ENCODE peak calls at places on chromosomes 3 and 15, in seven cellular contexts. H, I, K, R, N, Z and Q are unnamed samples.
A peak's percentile ranks its signal among the peaks of the same experiment; 100 is the strongest.

GRCh38 chr15:64619880-64620839 is 155.2 kb downstream of the RBPMS2 start:
- DNase-seq in H (peak; percentile 78), I (no peak), K (no peak), R (no peak), N (no peak), Z (peak; percentile 25), Q (no peak)

GRCh38 chr3:12975748-12976522 is 97.3 kb downstream of the IQSEC1 start:
- DNase-seq in H (no peak), I (peak; percentile 9), K (no peak), R (no peak), N (no peak), Z (no peak), Q (no peak)

GRCh38 chr15:33279613-33280205 is 31.1 kb upstream of the RYR3 start:
- DNase-seq in H (peak; percentile 53), I (no peak), K (no peak), R (no peak), N (no peak), Z (peak; percentile 63), Q (peak; percentile 26)

GRCh38 chr15:24621630-24622215 is 53.9 kb upstream of the NPAP1 start:
- DNase-seq in H (no peak), I (no peak), K (no peak), R (no peak), N (no peak), Z (no peak), Q (no peak)

GRCh38 chr3:182404031-182404430 is 389.3 kb upstream of the ATP11B start:
- DNase-seq in H (no peak), I (no peak), K (no peak), R (no peak), N (no peak), Z (no peak), Q (no peak)

GRCh38 chr3:46080124-46080991 is 53.1 kb upstream of the XCR1 start:
- DNase-seq in H (peak; percentile 34), I (no peak), K (no peak), R (no peak), N (no peak), Z (no peak), Q (peak; percentile 73)

GRCh38 chr3:39065197-39065596 is 13.4 kb downstream of the WDR48 start:
- DNase-seq in H (peak; percentile 78), I (no peak), K (no peak), R (no peak), N (no peak), Z (peak; percentile 51), Q (no peak)

GRCh38 chr15:29904731-29905417 is 82.6 kb upstream of the TJP1 start:
- DNase-seq in H (peak; percentile 83), I (no peak), K (no peak), R (no peak), N (no peak), Z (no peak), Q (no peak)

GRCh38 chr15:45230246-45230965 is 21.6 kb upstream of the SLC28A2 start:
- DNase-seq in H (no peak), I (no peak), K (no peak), R (no peak), N (no peak), Z (no peak), Q (no peak)

GRCh38 chr3:27127195-27127594 is 242.0 kb downstream of the NEK10 start:
- DNase-seq in H (no peak), I (no peak), K (no peak), R (no peak), N (no peak), Z (no peak), Q (no peak)

GRCh38 chr3:64808056-64808455 is 120.3 kb upstream of the ADAMTS9 start:
- DNase-seq in H (no peak), I (no peak), K (no peak), R (no peak), N (no peak), Z (no peak), Q (no peak)

GRCh38 chr3:49646236-49646635 is 27.9 kb upstream of the APEH start:
- DNase-seq in H (no peak), I (no peak), K (no peak), R (no peak), N (no peak), Z (no peak), Q (no peak)

GRCh38 chr3:31705726-31706125 is 173.0 kb downstream of the STT3B start:
- DNase-seq in H (no peak), I (no peak), K (no peak), R (no peak), N (no peak), Z (no peak), Q (no peak)

GRCh38 chr3:189673535-189673934 is 42.3 kb downstream of the TP63 start:
- DNase-seq in H (no peak), I (no peak), K (no peak), R (no peak), N (no peak), Z (no peak), Q (no peak)

GRCh38 chr3:123787133-123787532 is 97.0 kb downstream of the MYLK start:
- DNase-seq in H (no peak), I (no peak), K (no peak), R (no peak), N (no peak), Z (no peak), Q (no peak)

GRCh38 chr3:22859618-22860017 is 343.5 kb upstream of the UBE2E2 start:
- DNase-seq in H (no peak), I (no peak), K (no peak), R (no peak), N (no peak), Z (no peak), Q (no peak)

GRCh38 chr3:68057637-68058320 is 403.4 kb upstream of the SUCLG2 start:
- DNase-seq in H (no peak), I (no peak), K (no peak), R (no peak), N (no peak), Z (no peak), Q (no peak)

GRCh38 chr3:72571052-72571451 is 277.2 kb downstream of the SHQ1 start:
- DNase-seq in H (no peak), I (no peak), K (no peak), R (no peak), N (no peak), Z (no peak), Q (no peak)

GRCh38 chr3:177835917-177836316 is 638.6 kb upstream of the TBL1XR1 start:
- DNase-seq in H (peak; percentile 84), I (no peak), K (no peak), R (no peak), N (peak; percentile 67), Z (no peak), Q (no peak)

GRCh38 chr15:87348746-87349145 is 907.8 kb downstream of the NTRK3 start:
- DNase-seq in H (peak; percentile 27), I (no peak), K (no peak), R (no peak), N (no peak), Z (peak; percentile 11), Q (no peak)

GRCh38 chr15:88131937-88132336 is 124.6 kb downstream of the NTRK3 start:
- DNase-seq in H (no peak), I (no peak), K (no peak), R (no peak), N (no peak), Z (no peak), Q (no peak)

GRCh38 chr3:65026151-65026550 is 338.4 kb upstream of the ADAMTS9 start:
- DNase-seq in H (no peak), I (no peak), K (no peak), R (no peak), N (no peak), Z (no peak), Q (no peak)

GRCh38 chr3:43455233-43455632 is 166.6 kb downstream of the ANO10 start:
- DNase-seq in H (peak; percentile 70), I (no peak), K (no peak), R (no peak), N (no peak), Z (peak; percentile 30), Q (peak; percentile 52)

GRCh38 chr15:64614519-64614918 is 154.1 kb downstream of the ZNF609 start:
- DNase-seq in H (no peak), I (no peak), K (no peak), R (no peak), N (no peak), Z (no peak), Q (no peak)

GRCh38 chr15:66742286-66742685 is 40.2 kb downstream of the SMAD6 start:
- DNase-seq in H (no peak), I (no peak), K (no peak), R (no peak), N (no peak), Z (no peak), Q (no peak)
- H3K4me1 ChIP-seq in H (peaks cover 52% of the 10 kb centered on the region), I (peaks cover 55% of the 10 kb centered on the region), K (no peaks in the 10 kb centered on the region), R (no peaks in the 10 kb centered on the region), N (peaks cover 95% of the 10 kb centered on the region), Z (peaks cover 42% of the 10 kb centered on the region), Q (peaks cover 7% of the 10 kb centered on the region)

GRCh38 chr3:86951343-86951742 is 39.6 kb downstream of the VGLL3 start:
- DNase-seq in H (peak; percentile 89), I (no peak), K (no peak), R (no peak), N (no peak), Z (peak; percentile 13), Q (no peak)
- H3K4me1 ChIP-seq in H (peaks cover 100% of the 10 kb centered on the region), I (no peaks in the 10 kb centered on the region), K (no peaks in the 10 kb centered on the region), R (no peaks in the 10 kb centered on the region), N (peaks cover 59% of the 10 kb centered on the region), Z (peaks cover 38% of the 10 kb centered on the region), Q (peaks cover 24% of the 10 kb centered on the region)

DNA sequence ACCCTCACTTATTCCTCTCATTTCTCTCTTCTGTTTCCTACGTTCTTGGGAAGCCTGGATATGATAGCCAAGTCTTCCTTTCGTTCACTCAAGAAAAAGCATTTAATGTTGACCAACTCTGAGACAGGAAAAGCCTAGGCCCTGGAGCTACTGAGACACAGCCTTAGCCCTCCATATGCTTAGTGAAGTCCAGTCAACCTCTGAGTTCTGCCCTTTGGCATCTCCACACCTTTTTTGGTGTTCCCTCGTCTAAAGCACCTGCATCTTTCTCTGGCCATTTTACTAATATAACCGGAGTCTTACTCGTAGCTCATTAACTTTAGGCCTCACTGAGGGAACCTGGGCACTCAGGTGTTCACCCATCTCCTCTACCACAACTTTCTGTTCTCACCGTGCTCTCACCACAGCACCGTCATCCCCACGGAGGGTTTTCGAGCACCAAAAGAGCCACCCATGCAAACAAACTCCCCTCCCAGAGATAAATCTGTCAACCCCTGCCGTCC is 632 bp downstream of the MTHFS start:
- DNase-seq in H (peak; percentile 31), I (no peak), K (no peak), R (no peak), N (no peak), Z (no peak), Q (no peak)
- H3K4me1 ChIP-seq in H (peaks cover 21% of the 10 kb centered on the region), I (peaks cover 11% of the 10 kb centered on the region), K (no peaks in the 10 kb centered on the region), R (no peaks in the 10 kb centered on the region), N (peaks cover 14% of the 10 kb centered on the region), Z (peaks cover 37% of the 10 kb centered on the region), Q (peaks cover 39% of the 10 kb centered on the region)

DNA sequence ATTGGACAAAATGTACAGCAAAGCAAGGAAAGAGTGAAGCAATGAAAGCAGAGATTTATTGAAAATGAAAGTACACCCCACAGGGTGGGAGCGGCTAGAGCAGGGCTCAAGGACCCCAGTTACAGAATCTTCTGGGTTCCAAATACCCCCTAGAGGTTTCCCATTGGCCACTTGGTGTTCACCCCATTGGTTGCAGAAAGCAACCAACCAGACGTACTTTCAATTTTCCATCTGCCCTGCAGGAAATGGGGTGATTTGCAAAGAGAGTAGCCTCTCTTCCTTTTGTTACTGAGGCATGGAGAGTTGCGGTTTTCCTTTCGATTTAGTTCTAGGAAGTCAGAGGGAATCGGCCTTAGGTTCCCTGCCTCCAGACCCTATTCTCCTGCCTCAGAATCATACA is 2.4 kb downstream of the PML start:
- DNase-seq in H (peak; percentile 77), I (no peak), K (no peak), R (no peak), N (no peak), Z (no peak), Q (peak; percentile 34)
- H3K4me1 ChIP-seq in H (peaks cover 4% of the 10 kb centered on the region), I (peaks cover 63% of the 10 kb centered on the region), K (no peaks in the 10 kb centered on the region), R (no peaks in the 10 kb centered on the region), N (peaks cover 64% of the 10 kb centered on the region), Z (peaks cover 3% of the 10 kb centered on the region), Q (peaks cover 27% of the 10 kb centered on the region)